ENCODE peak calls at places on chromosomes 2 and 18, in five cellular contexts. A, O, T, X and Y are unnamed samples.

GRCh38 chr18:79950440-79951341 is 762 bp downstream of the SLC66A2 start:
- DNase-seq in A (peak; percentile 41), O (peak; percentile 43), T (peak; percentile 40), X (no peak), Y (no peak)

GRCh38 chr2:113768770-113769169 is 12.3 kb upstream of the SLC35F5 start:
- DNase-seq in A (no peak), O (no peak), T (no peak), X (no peak), Y (no peak)

GRCh38 chr2:109418716-109419115 is 195.1 kb downstream of the SEPTIN10 start:
- DNase-seq in A (no peak), O (no peak), T (no peak), X (no peak), Y (no peak)

GRCh38 chr2:143458258-143458954 is 329.2 kb downstream of the ARHGAP15 start:
- DNase-seq in A (no peak), O (no peak), T (no peak), X (no peak), Y (no peak)

GRCh38 chr2:123953848-123954247 is 71.2 kb upstream of the CNTNAP5 start:
- DNase-seq in A (no peak), O (peak; percentile 72), T (no peak), X (no peak), Y (peak; percentile 11)

GRCh38 chr2:239212553-239213419 is 188.0 kb downstream of the HDAC4 start:
- DNase-seq in A (no peak), O (no peak), T (no peak), X (no peak), Y (no peak)

GRCh38 chr2:208373460-208374089 is 33.0 kb upstream of the PTH2R start:
- DNase-seq in A (peak; percentile 54), O (peak; percentile 61), T (peak; percentile 60), X (no peak), Y (no peak)

GRCh38 chr2:234989183-234989701 is 37.4 kb downstream of the SH3BP4 start:
- DNase-seq in A (no peak), O (no peak), T (no peak), X (no peak), Y (no peak)

GRCh38 chr2:8821276-8822217 is 15.9 kb downstream of the KIDINS220 start:
- DNase-seq in A (no peak), O (peak; percentile 88), T (no peak), X (no peak), Y (no peak)

GRCh38 chr18:9380571-9381390 is 46.2 kb downstream of the TWSG1 start:
- DNase-seq in A (no peak), O (peak; percentile 81), T (peak; percentile 83), X (no peak), Y (peak; percentile 2)

GRCh38 chr2:188937228-188938220 is 36.6 kb upstream of the COL3A1 start:
- DNase-seq in A (no peak), O (peak; percentile 86), T (no peak), X (no peak), Y (no peak)

GRCh38 chr2:9424447-9425164 is 1.2 kb downstream of the CPSF3 start:
- DNase-seq in A (peak; percentile 29), O (no peak), T (no peak), X (no peak), Y (no peak)

GRCh38 chr2:229653551-229653950 is 60.8 kb downstream of the DNER start:
- DNase-seq in A (no peak), O (no peak), T (no peak), X (no peak), Y (no peak)

GRCh38 chr2:177876950-177877349 is 195.6 kb downstream of the PDE11A start:
- DNase-seq in A (no peak), O (no peak), T (no peak), X (no peak), Y (no peak)

GRCh38 chr2:36554531-36554930 is 43.4 kb downstream of the FEZ2 start:
- DNase-seq in A (no peak), O (no peak), T (no peak), X (no peak), Y (no peak)

GRCh38 chr2:233915133-233915532 is 2.0 kb upstream of the TRPM8 start:
- DNase-seq in A (peak; percentile 2), O (no peak), T (no peak), X (no peak), Y (no peak)

GRCh38 chr2:237723613-237724012 is 75.0 kb upstream of the RBM44 start:
- DNase-seq in A (peak; percentile 51), O (peak; percentile 76), T (peak; percentile 81), X (no peak), Y (peak; percentile 67)

GRCh38 chr2:234291765-234292204 is 205.1 kb downstream of the ARL4C start:
- DNase-seq in A (peak; percentile 71), O (peak; percentile 79), T (no peak), X (no peak), Y (peak; percentile 39)

GRCh38 chr2:37637985-37638384 is 33.5 kb downstream of the CDC42EP3 start:
- DNase-seq in A (no peak), O (no peak), T (no peak), X (no peak), Y (no peak)

GRCh38 chr2:215262303-215262702 is 49.6 kb upstream of the ATIC start:
- DNase-seq in A (no peak), O (no peak), T (no peak), X (no peak), Y (no peak)

GRCh38 chr2:35973737-35974132 is 381.8 kb upstream of the CRIM1 start:
- DNase-seq in A (no peak), O (no peak), T (no peak), X (no peak), Y (no peak)

GRCh38 chr2:127701651-127702394 is 526 bp downstream of the SFT2D3 start:
- DNase-seq in A (peak; percentile 93), O (peak; percentile 82), T (peak; percentile 76), X (peak; percentile 81), Y (peak; percentile 25)

GRCh38 chr2:219965287-219965870 is 337.9 kb downstream of the SLC4A3 start:
- DNase-seq in A (no peak), O (no peak), T (no peak), X (no peak), Y (no peak)

GRCh38 chr2:46846454-46846990 is 69.1 kb downstream of the MCFD2 start:
- DNase-seq in A (no peak), O (no peak), T (no peak), X (no peak), Y (no peak)

DNA sequence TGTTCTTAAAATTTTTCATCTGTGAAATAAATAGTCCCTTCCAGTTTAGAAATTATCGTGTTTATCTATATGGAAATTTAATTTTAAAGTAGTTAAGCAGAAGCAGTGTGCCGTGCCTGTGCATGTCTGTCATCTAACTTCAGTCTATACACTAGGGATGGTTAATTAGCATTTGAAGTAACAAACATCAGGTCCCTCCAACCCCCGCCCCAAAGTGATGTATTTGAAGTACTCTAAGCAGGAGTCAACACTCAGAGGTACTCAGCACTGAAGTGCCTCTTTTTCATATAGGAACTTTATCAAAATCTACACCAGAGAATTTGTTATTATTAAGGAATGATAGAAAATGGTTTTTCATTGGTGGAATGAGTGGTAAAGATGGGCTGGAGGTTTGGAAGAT is 33.0 kb downstream of the LANCL1 start:
- DNase-seq in A (no peak), O (no peak), T (no peak), X (no peak), Y (no peak)
- H3K4me3 ChIP-seq in A (no peak overlapping the region), O (no peak overlapping the region), T (no peak overlapping the region), X (no peak overlapping the region), Y (no peak overlapping the region)

GRCh38 chr2:60992985-60993392 is 24.5 kb upstream of the PEX13 start:
- DNase-seq in A (peak; percentile 88), O (no peak), T (no peak), X (no peak), Y (no peak)
- H3K4me3 ChIP-seq in A (peak overlapping the region; percentile 37), O (no peak overlapping the region), T (no peak overlapping the region), X (no peak overlapping the region), Y (no peak overlapping the region)

GRCh38 chr2:11683966-11684365 is 14.0 kb upstream of the NTSR2 start:
- DNase-seq in A (no peak), O (no peak), T (no peak), X (no peak), Y (no peak)
- H3K4me3 ChIP-seq in A (no peak overlapping the region), O (no peak overlapping the region), T (no peak overlapping the region), X (no peak overlapping the region), Y (no peak overlapping the region)

GRCh38 chr2:11864724-11865123 is 118.3 kb downstream of the LPIN1 start:
- DNase-seq in A (no peak), O (no peak), T (no peak), X (no peak), Y (no peak)

GRCh38 chr2:11863513-11864328 is 117.3 kb downstream of the LPIN1 start:
- DNase-seq in A (peak; percentile 84), O (peak; percentile 97), T (peak; percentile 85), X (peak; percentile 69), Y (peak; percentile 63)

GRCh38 chr2:11861044-11861443 is 114.6 kb downstream of the LPIN1 start:
- DNase-seq in A (peak; percentile 64), O (no peak), T (no peak), X (no peak), Y (no peak)

GRCh38 chr2:11862049-11862448 is 115.6 kb downstream of the LPIN1 start:
- DNase-seq in A (peak; percentile 83), O (no peak), T (no peak), X (no peak), Y (no peak)

GRCh38 chr2:11863103-11863502 is 116.7 kb downstream of the LPIN1 start:
- DNase-seq in A (peak; percentile 84), O (no peak), T (no peak), X (no peak), Y (no peak)
- H3K4me3 ChIP-seq in A (peak overlapping the region; percentile 46), O (no peak overlapping the region), T (no peak overlapping the region), X (no peak overlapping the region), Y (no peak overlapping the region)

GRCh38 chr2:85577386-85578242 is at the start of gene VAMP8:
- DNase-seq in A (peak; percentile 77), O (peak; percentile 49), T (no peak), X (peak; percentile 64), Y (no peak)

GRCh38 chr2:85578243-85579180 is 1.1 kb downstream of the VAMP8 start:
- DNase-seq in A (peak; percentile 58), O (peak; percentile 22), T (no peak), X (no peak), Y (no peak)

GRCh38 chr2:85575739-85576138 is 1.6 kb upstream of the VAMP8 start:
- DNase-seq in A (no peak), O (no peak), T (no peak), X (no peak), Y (no peak)

GRCh38 chr2:85579266-85579935 is 2.0 kb downstream of the VAMP8 start:
- DNase-seq in A (no peak), O (peak; percentile 18), T (no peak), X (no peak), Y (no peak)

DNA sequence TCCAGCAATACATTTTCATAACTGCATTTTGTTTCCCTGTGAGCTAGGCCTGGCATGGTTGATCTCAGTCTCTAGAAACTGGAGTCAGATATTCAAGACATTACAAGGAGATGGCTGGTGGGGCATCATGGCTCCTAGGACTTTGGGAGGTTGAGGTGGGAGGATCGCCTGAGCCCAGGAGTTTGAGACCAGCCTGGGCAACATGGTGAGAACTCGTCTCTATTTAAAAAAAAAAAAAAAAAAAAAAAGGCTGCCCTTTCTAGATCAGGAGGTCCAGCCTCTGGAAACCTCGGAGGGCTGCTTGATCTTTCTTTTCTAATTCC is 362 bp upstream of the VAMP8 start:
- DNase-seq in A (no peak), O (no peak), T (no peak), X (no peak), Y (no peak)
- H3K4me3 ChIP-seq in A (peak overlapping the region; percentile 83), O (no peak overlapping the region), T (no peak overlapping the region), X (peak overlapping the region; percentile 85), Y (no peak overlapping the region)